ENCODE peak calls at places on chromosome 16, in six cellular contexts. R is endothelial cell of umbilical vein; M is HCT116; F is esophagus muscularis mucosa; U is CD8-positive, alpha-beta memory T cell; S is cardiac muscle cell. J is an unnamed sample. For H3K36me3, the result is how much of the 10 kb centered on the place peaks cover.

GRCh38 chr16:23058576-23058975 is 90.7 kb downstream of the USP31 start:
- DNase-seq in R (no peak), M (no peak), F (peak), U (no peak), S (no peak), J (no peak)

GRCh38 chr16:27795992-27796614 is 246.2 kb downstream of the KATNIP start:
- DNase-seq in R (peak), M (peak), F (no peak), U (no peak), S (peak), J (peak)

GRCh38 chr16:53898993-53899392 is 195.0 kb downstream of the FTO start:
- DNase-seq in R (no peak), M (no peak), F (no peak), U (no peak), S (no peak), J (no peak)

GRCh38 chr16:88347656-88348376 is 34.9 kb upstream of the ZNF469 start:
- DNase-seq in R (no peak), M (no peak), F (no peak), U (no peak), S (no peak), J (no peak)

GRCh38 chr16:66695474-66695934 is 1.0 kb downstream of the CMTM4 start:
- DNase-seq in R (no peak), M (no peak), F (no peak), U (no peak), S (no peak), J (no peak)

GRCh38 chr16:54126907-54127306 is 159.7 kb downstream of the IRX3 start:
- DNase-seq in R (no peak), M (no peak), F (no peak), U (no peak), S (no peak), J (no peak)

GRCh38 chr16:70473446-70474319 is 19.3 kb downstream of the FCSK start:
- DNase-seq in R (no peak), M (no peak), F (no peak), U (no peak), S (no peak), J (no peak)

GRCh38 chr16:67659675-67660563 is at the start of gene ACD:
- DNase-seq in R (peak), M (peak), F (peak), U (peak), S (peak), J (peak)

GRCh38 chr16:53614346-53614745 is 89.3 kb downstream of the RPGRIP1L start:
- DNase-seq in R (peak), M (no peak), F (no peak), U (no peak), S (no peak), J (no peak)

GRCh38 chr16:17070882-17071592 is 399.7 kb downstream of the XYLT1 start:
- DNase-seq in R (no peak), M (no peak), F (no peak), U (peak), S (peak), J (peak)

GRCh38 chr16:1037023-1037933 is 35.3 kb upstream of the SSTR5 start:
- DNase-seq in R (no peak), M (no peak), F (no peak), U (no peak), S (no peak), J (no peak)

GRCh38 chr16:14427371-14427948 is 202.6 kb downstream of the PARN start:
- DNase-seq in R (no peak), M (no peak), F (no peak), U (no peak), S (no peak), J (no peak)

GRCh38 chr16:52964290-52964689 is 88.4 kb downstream of the CHD9NB start:
- DNase-seq in R (no peak), M (no peak), F (no peak), U (no peak), S (no peak), J (peak)

GRCh38 chr16:57446530-57447141 is 549 bp downstream of the CIAPIN1 start:
- DNase-seq in R (peak), M (no peak), F (no peak), U (no peak), S (no peak), J (no peak)

GRCh38 chr16:81053761-81054160 is 18.1 kb downstream of the ATMIN start:
- DNase-seq in R (no peak), M (no peak), F (no peak), U (no peak), S (no peak), J (no peak)

GRCh38 chr16:89383095-89384003 is 107.0 kb downstream of the ANKRD11 start:
- DNase-seq in R (peak), M (no peak), F (no peak), U (no peak), S (peak), J (no peak)

GRCh38 chr16:23255000-23255399 is 47.1 kb upstream of the SCNN1B start:
- DNase-seq in R (no peak), M (no peak), F (no peak), U (no peak), S (no peak), J (no peak)

DNA sequence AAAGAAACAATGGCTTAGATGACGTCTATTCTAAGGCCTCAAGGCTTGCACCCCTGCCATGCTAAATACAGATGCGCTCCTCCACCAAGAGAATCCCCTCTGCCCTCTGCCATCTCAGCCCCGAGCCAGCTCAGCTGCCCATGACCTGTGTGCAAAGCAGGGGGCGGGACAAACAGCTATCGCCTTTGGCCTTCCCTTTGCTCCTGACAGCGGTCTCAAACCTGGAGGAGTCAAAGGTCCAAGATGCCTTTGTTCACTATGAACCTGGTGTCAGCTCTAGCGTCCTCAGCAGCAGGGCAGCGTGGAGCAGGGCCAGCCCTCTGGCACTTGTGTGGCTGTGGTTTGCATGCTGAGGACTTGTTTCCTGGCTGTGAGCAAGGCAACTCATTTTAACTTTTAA is 12.3 kb downstream of the SLX4 start:
- DNase-seq in R (no peak), M (no peak), F (no peak), U (no peak), S (no peak), J (no peak)
- H3K36me3 ChIP-seq in R (under half), M (under half), F (under half), U (under half), S (under half), J (half or more)

GRCh38 chr16:85645021-85645589 is 32.0 kb downstream of the GSE1 start:
- DNase-seq in R (no peak), M (peak), F (no peak), U (no peak), S (no peak), J (no peak)

GRCh38 chr16:85644093-85644712 is 31.1 kb downstream of the GSE1 start:
- DNase-seq in R (no peak), M (no peak), F (no peak), U (no peak), S (no peak), J (no peak)

GRCh38 chr16:85642762-85643281 is 29.7 kb downstream of the GSE1 start:
- DNase-seq in R (no peak), M (no peak), F (no peak), U (no peak), S (no peak), J (no peak)

GRCh38 chr16:85641776-85642176 is 28.7 kb downstream of the GSE1 start:
- DNase-seq in R (no peak), M (no peak), F (no peak), U (no peak), S (no peak), J (no peak)

GRCh38 chr16:85643631-85644030 is 30.5 kb downstream of the GSE1 start:
- DNase-seq in R (no peak), M (no peak), F (no peak), U (no peak), S (no peak), J (no peak)
- H3K36me3 ChIP-seq in R (under half), M (under half), F (under half), U (under half), S (under half), J (half or more)

DNA sequence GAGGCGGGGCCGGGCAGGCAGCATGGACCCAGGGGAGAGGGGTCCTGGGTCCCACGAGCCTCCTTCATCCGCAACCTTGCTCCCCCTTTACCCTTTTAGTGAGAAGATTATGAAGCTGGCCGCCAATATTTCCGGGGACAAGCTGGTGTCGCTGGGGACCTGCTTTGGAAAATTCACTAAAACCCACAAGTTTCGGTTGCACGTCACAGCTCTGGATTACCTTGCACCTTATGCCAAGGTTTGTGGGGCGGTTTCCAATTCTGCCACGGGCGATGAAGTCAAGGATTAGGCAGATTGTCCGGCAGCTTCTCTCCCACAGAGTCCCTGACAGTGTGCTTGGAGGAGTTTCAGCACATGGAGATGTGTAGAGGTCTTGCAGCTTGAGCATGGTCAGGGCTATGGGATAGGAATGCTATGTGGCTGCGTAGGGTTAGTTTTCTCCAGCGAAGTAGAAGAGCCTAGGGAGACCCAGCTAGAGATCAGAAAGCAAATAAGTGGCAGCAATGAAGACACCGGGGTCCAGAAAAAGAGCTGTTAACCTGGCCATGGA is 598 bp downstream of the NIP7 start:
- DNase-seq in R (no peak), M (no peak), F (no peak), U (no peak), S (no peak), J (no peak)
- H3K36me3 ChIP-seq in R (under half), M (under half), F (under half), U (under half), S (under half), J (under half)

GRCh38 chr16:8928467-8928957 is 35.2 kb downstream of the USP7 start:
- DNase-seq in R (no peak), M (no peak), F (no peak), U (no peak), S (no peak), J (no peak)

GRCh38 chr16:8926827-8927226 is 36.9 kb downstream of the USP7 start:
- DNase-seq in R (no peak), M (no peak), F (no peak), U (no peak), S (no peak), J (no peak)

GRCh38 chr16:8924214-8924613 is 39.5 kb downstream of the USP7 start:
- DNase-seq in R (no peak), M (no peak), F (no peak), U (no peak), S (no peak), J (no peak)

GRCh38 chr16:8923199-8923598 is 40.5 kb downstream of the USP7 start:
- DNase-seq in R (no peak), M (no peak), F (no peak), U (no peak), S (no peak), J (no peak)

GRCh38 chr16:8925455-8925854 is 38.3 kb downstream of the USP7 start:
- DNase-seq in R (no peak), M (no peak), F (no peak), U (no peak), S (no peak), J (no peak)
- H3K36me3 ChIP-seq in R (under half), M (under half), F (under half), U (half or more), S (under half), J (half or more)